ENCODE peak calls at places on chromosomes 13 and 19, in five cellular contexts. T is esophagus squamous epithelium, L is suprapubic skin, N is IMR-90, P is transverse colon. W is an unnamed sample.

GRCh38 chr13:50612717-50613116 is 230.8 kb downstream of the DLEU7 start:
- DNase-seq in T (no peak), L (no peak), N (no peak), P (no peak), W (no peak)

GRCh38 chr13:50798923-50799322 is 44.6 kb downstream of the DLEU7 start:
- DNase-seq in T (no peak), L (no peak), N (no peak), P (no peak), W (no peak)

GRCh38 chr13:46951516-46951915 is 54.7 kb upstream of the HTR2A start:
- DNase-seq in T (no peak), L (no peak), N (no peak), P (no peak), W (no peak)

GRCh38 chr19:24086974-24087595 is at the start of gene ZNF254:
- DNase-seq in T (peak), L (peak), N (peak), P (peak), W (no peak)

GRCh38 chr19:806815-807421 is 9.7 kb downstream of the PTBP1 start:
- DNase-seq in T (no peak), L (no peak), N (no peak), P (no peak), W (no peak)

GRCh38 chr19:34350161-34350561 is 14.8 kb upstream of the GPI start:
- DNase-seq in T (no peak), L (no peak), N (peak), P (no peak), W (no peak)

GRCh38 chr13:92833071-92833470 is 393.5 kb upstream of the GPC6 start:
- DNase-seq in T (no peak), L (no peak), N (peak), P (no peak), W (no peak)

GRCh38 chr13:51673165-51673564 is 88.9 kb downstream of the WDFY2 start:
- DNase-seq in T (no peak), L (no peak), N (no peak), P (no peak), W (no peak)

GRCh38 chr19:41030651-41031050 is 39.6 kb downstream of the CYP2B6 start:
- DNase-seq in T (no peak), L (peak), N (no peak), P (no peak), W (no peak)
- TF ChIP-seq CTCF in T (no peak), L (no peak), N (no peak), P (no peak), W (no peak)

DNA sequence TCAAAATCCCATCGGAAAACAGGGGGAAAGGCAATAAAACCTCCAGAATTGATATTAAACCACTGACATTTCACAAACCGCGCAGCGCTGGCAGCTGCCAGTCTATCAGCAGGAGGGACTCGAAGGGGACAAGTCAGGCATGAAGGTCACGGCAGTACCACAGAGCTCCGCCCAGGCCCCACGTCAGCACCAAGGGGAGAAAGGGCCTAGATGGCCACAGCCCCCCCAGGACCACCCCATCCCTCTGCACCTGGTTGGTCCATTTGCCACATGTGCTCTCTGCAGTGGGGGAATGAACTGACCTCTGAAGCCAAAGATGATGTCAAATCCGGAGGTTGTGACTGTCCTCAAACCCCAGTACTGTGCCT is 9.5 kb upstream of the VSTM2B start:
- DNase-seq in T (no peak), L (no peak), N (no peak), P (no peak), W (no peak)
- TF ChIP-seq POLR2A in T (no peak), L (no peak), N (no peak), P (no peak), W (no peak)

GRCh38 chr19:28541029-28541428 is 671.9 kb downstream of the UQCRFS1 start:
- DNase-seq in T (no peak), L (no peak), N (no peak), P (no peak), W (no peak)

GRCh38 chr19:28543244-28543776 is 669.6 kb downstream of the UQCRFS1 start:
- DNase-seq in T (no peak), L (no peak), N (no peak), P (no peak), W (no peak)

GRCh38 chr19:28539759-28540158 is 673.2 kb downstream of the UQCRFS1 start:
- DNase-seq in T (no peak), L (no peak), N (no peak), P (no peak), W (no peak)

GRCh38 chr19:28542394-28543243 is 670.3 kb downstream of the UQCRFS1 start:
- DNase-seq in T (no peak), L (no peak), N (no peak), P (no peak), W (no peak)

GRCh38 chr19:28541602-28542393 is 671.2 kb downstream of the UQCRFS1 start:
- DNase-seq in T (no peak), L (no peak), N (no peak), P (no peak), W (no peak)
- TF ChIP-seq CTCF in T (no peak), L (no peak), N (no peak), P (no peak), W (no peak)

DNA sequence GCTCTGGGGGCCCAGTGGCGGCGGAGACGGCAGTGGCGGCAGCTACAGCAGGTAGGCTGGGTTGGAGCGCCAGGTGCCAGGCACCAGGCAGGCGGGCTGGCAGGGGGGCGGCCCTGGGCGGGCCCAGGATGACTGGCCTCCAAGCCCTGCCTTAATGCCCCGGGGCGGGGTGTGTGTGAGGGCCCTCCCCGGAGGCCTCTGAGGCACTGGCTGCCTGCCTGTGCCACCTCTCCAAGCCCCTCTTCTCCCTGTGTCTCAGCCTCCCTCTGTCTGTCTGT is at the start of gene KLK11:
- DNase-seq in T (no peak), L (no peak), N (no peak), P (no peak), W (no peak)
- TF ChIP-seq POLR2A in T (peak), L (no peak), N (no peak), P (no peak), W (no peak)

GRCh38 chr13:19927117-19927734 is 31.3 kb upstream of the ZMYM2 start:
- DNase-seq in T (no peak), L (no peak), N (peak), P (no peak), W (no peak)
- TF ChIP-seq CTCF in T (peak), L (peak), N (peak), P (peak), W (peak)

DNA sequence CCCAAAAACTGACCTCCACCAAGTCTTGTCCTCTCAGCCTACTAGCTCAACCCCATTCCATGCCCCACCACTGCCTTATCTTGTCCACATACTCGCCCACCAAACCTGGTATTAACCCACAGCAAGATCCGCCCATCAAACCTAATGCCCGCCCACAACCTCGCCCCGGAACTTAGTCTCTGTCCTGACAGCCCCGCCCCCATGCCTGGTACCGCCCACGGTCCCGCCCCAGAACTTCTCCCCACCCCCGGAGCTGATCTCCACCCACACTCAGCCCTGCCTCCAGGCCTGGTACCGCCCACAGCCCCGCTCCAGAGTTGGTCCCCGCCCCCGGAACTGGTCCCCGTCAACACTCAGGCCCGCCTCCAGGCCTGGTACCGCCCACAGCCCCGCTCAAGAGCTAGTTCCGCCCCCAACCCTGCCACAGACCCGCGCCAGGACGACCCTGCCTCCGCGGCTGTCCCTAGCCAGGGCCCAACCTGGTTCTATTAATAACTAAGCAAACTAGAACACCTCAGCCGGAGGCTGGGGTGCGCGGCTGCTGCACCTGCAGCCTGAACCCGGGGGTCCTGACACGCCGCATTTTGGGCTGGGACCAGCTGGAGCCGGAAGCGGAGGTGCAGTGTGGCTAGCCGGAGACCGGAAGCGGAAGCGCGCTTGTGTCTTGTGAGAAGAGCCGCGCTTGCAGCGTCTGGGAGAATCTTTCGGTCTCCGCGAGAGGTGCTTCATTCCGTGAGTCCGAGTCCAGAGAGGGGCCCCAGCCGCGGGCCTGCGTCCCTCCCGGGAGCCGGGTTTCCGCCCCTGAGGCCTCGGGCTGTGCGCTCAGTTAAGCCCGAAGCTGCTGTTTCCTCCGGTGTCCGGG is at the start of gene ZNF557:
- DNase-seq in T (peak), L (peak), N (peak), P (peak), W (peak)
- TF ChIP-seq POLR2A in T (peak), L (peak), N (peak), P (peak), W (no peak)

W was measured in vagina.